ENCODE peak calls at places on chromosomes 5 and 9, in six cellular contexts. B is CD4-positive, alpha-beta T cell; T is uterus; L is activated B cell treated with CpG ODN at 0.5 μM for 24 hours; F is GM12865; D is MCF 10A. M is an unnamed sample.

GRCh38 chr5:16049766-16050165 is 129.8 kb downstream of the MARCHF11 start:
- DNase-seq in B (no peak), T (no peak), L (no peak), F (no peak), D (no peak), M (no peak)

GRCh38 chr5:141814064-141814982 is 63.9 kb downstream of the PCDH1 start:
- DNase-seq in B (peak; percentile 29), T (peak; percentile 34), L (peak; percentile 17), F (peak; percentile 35), D (peak; percentile 86), M (no peak)

GRCh38 chr5:5978501-5979361 is 399.6 kb downstream of the MED10 start:
- DNase-seq in B (no peak), T (no peak), L (no peak), F (no peak), D (no peak), M (no peak)

GRCh38 chr5:1293997-1294838 is 650 bp downstream of the TERT start:
- DNase-seq in B (no peak), T (no peak), L (peak; percentile 12), F (no peak), D (no peak), M (peak; percentile 85)

GRCh38 chr5:65978251-65978650 is 51.9 kb downstream of the ERBIN start:
- DNase-seq in B (no peak), T (no peak), L (no peak), F (no peak), D (no peak), M (no peak)

GRCh38 chr9:16921855-16922254 is 51.4 kb upstream of the BNC2 start:
- DNase-seq in B (no peak), T (no peak), L (no peak), F (no peak), D (peak; percentile 22), M (no peak)

GRCh38 chr5:1315018-1315708 is 20.3 kb upstream of the TERT start:
- DNase-seq in B (no peak), T (no peak), L (no peak), F (no peak), D (no peak), M (no peak)

GRCh38 chr5:116923344-116923743 is 348.7 kb upstream of the SEMA6A start:
- DNase-seq in B (no peak), T (no peak), L (no peak), F (no peak), D (no peak), M (no peak)

GRCh38 chr5:66238435-66238834 is 94.3 kb downstream of the SREK1 start:
- DNase-seq in B (no peak), T (no peak), L (no peak), F (no peak), D (no peak), M (no peak)

GRCh38 chr5:72651779-72652178 is 144.6 kb upstream of the ZNF366 start:
- DNase-seq in B (no peak), T (no peak), L (no peak), F (no peak), D (peak; percentile 49), M (no peak)

GRCh38 chr9:97573482-97574073 is 59.6 kb downstream of the TSTD2 start:
- DNase-seq in B (no peak), T (peak; percentile 44), L (no peak), F (no peak), D (no peak), M (no peak)

GRCh38 chr5:106412606-106413005 is 1258.1 kb downstream of the EFNA5 start:
- DNase-seq in B (no peak), T (no peak), L (no peak), F (no peak), D (no peak), M (no peak)

GRCh38 chr5:38013107-38013506 is 173.3 kb upstream of the GDNF start:
- DNase-seq in B (no peak), T (no peak), L (no peak), F (no peak), D (no peak), M (no peak)

GRCh38 chr5:35246411-35246810 is 16.1 kb upstream of the PRLR start:
- DNase-seq in B (no peak), T (no peak), L (no peak), F (no peak), D (no peak), M (no peak)

GRCh38 chr5:66354407-66354806 is 210.3 kb downstream of the SREK1 start:
- DNase-seq in B (no peak), T (no peak), L (no peak), F (no peak), D (no peak), M (no peak)

GRCh38 chr5:180611140-180611850 is 20.0 kb upstream of the SCGB3A1 start:
- DNase-seq in B (no peak), T (no peak), L (no peak), F (no peak), D (no peak), M (no peak)

GRCh38 chr9:126147620-126148522 is 178.8 kb upstream of the MVB12B start:
- DNase-seq in B (no peak), T (no peak), L (no peak), F (no peak), D (no peak), M (peak; percentile 53)

GRCh38 chr5:14110196-14110595 is 32.9 kb upstream of the TRIO start:
- DNase-seq in B (no peak), T (no peak), L (no peak), F (no peak), D (no peak), M (no peak)

GRCh38 chr5:65076251-65076869 is 307.6 kb downstream of the CWC27 start:
- DNase-seq in B (peak; percentile 38), T (peak; percentile 75), L (no peak), F (peak; percentile 84), D (peak; percentile 72), M (no peak)

GRCh38 chr5:82403724-82404123 is 125.6 kb upstream of the RPS23 start:
- DNase-seq in B (no peak), T (no peak), L (no peak), F (no peak), D (no peak), M (no peak)

GRCh38 chr5:115169392-115170127 is at the start of gene TRIM36:
- DNase-seq in B (peak; percentile 82), T (peak; percentile 78), L (peak; percentile 98), F (peak; percentile 94), D (peak; percentile 94), M (peak; percentile 98)
- TF ChIP-seq CTCF in B (no peak), T (no peak), L (no peak), F (peak; percentile 10), D (peak; percentile 8), M (peak; percentile 42)

GRCh38 chr5:169682026-169682425 is 45.0 kb downstream of the DOCK2 start:
- DNase-seq in B (no peak), T (no peak), L (no peak), F (no peak), D (no peak), M (no peak)
- TF ChIP-seq CTCF in B (no peak), T (no peak), L (no peak), F (no peak), D (no peak), M (no peak)

GRCh38 chr9:137465000-137465769 is 6.1 kb upstream of the NSMF start:
- DNase-seq in B (no peak), T (no peak), L (no peak), F (no peak), D (no peak), M (no peak)
- TF ChIP-seq CTCF in B (no peak), T (no peak), L (no peak), F (no peak), D (no peak), M (no peak)

DNA sequence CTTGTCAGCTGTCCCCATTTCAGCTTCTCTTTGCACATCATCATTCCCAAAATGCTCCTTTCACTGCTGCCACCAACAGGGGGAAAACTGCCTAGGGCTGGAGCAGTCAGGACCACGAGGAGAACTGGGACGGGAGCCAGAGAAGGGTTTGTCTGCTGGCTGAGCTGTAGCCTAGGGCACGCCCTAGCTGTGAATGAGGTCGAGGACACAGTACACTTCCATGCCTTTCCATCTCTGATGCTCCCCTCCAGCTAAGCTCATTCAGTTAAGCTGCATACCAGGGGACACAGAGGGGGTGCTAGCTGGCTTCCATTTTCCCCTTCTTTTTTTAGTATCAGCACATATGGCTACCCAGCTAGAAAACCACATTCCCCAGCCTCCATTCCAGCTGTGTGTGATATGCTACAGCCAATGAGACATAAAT is 64.7 kb downstream of the STK10 start:
- DNase-seq in B (no peak), T (no peak), L (no peak), F (no peak), D (peak; percentile 73), M (peak; percentile 93)
- TF ChIP-seq CTCF in B (no peak), T (no peak), L (no peak), F (no peak), D (no peak), M (peak; percentile 50)

GRCh38 chr9:135478858-135479468 is 619 bp upstream of the PPP1R26 start:
- DNase-seq in B (no peak), T (peak; percentile 28), L (peak; percentile 25), F (no peak), D (peak; percentile 49), M (no peak)
- TF ChIP-seq CTCF in B (peak; percentile 16), T (no peak), L (no peak), F (no peak), D (no peak), M (peak; percentile 42)

DNA sequence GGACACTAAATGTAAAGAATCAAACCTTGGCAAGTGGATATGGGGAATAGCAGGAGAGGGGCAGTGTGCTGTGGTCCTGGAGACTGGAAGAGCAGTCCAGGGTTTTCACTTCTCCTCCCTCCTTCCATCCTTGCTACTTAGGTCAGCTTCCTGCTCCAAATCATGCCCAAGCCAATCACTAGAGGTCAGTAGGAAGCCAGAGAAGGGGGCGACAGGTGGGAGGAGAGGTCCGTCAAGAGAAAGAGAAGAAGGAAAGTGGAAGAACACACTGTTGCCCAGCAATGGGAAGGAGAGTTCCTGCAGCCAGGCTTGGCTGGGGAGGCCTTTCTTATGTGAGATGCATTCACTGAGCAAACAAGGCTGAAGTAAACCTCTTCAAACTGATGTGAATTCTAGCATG is 289.6 kb downstream of the DTWD2 start:
- DNase-seq in B (no peak), T (no peak), L (no peak), F (peak; percentile 48), D (no peak), M (no peak)
- TF ChIP-seq CTCF in B (no peak), T (no peak), L (no peak), F (peak; percentile 17), D (no peak), M (no peak)

GRCh38 chr5:149063017-149063687 is at the start of gene SH3TC2:
- DNase-seq in B (no peak), T (no peak), L (no peak), F (no peak), D (peak; percentile 60), M (no peak)

GRCh38 chr5:149063901-149064478 is 1.1 kb upstream of the SH3TC2 start:
- DNase-seq in B (no peak), T (no peak), L (no peak), F (no peak), D (no peak), M (no peak)

GRCh38 chr5:149060325-149060724 is 2.5 kb downstream of the SH3TC2 start:
- DNase-seq in B (no peak), T (peak; percentile 25), L (no peak), F (no peak), D (peak; percentile 90), M (no peak)

GRCh38 chr5:149062371-149063016 is 368 bp downstream of the SH3TC2 start:
- DNase-seq in B (no peak), T (peak; percentile 51), L (no peak), F (no peak), D (peak; percentile 98), M (no peak)

GRCh38 chr5:149061341-149061740 is 1.5 kb downstream of the SH3TC2 start:
- DNase-seq in B (no peak), T (no peak), L (no peak), F (no peak), D (no peak), M (no peak)
- TF ChIP-seq CTCF in B (no peak), T (no peak), L (no peak), F (no peak), D (no peak), M (no peak)

M was measured in osteocyte.